ENCODE peak calls at places on chromosomes 2 and 18, in ten cellular contexts. U is HCT116, X is ovary, M is body of pancreas, H is K562, K is adrenal gland, S is IMR-90, N is stomach, J is testis, P is transverse colon. C is an unnamed sample.

GRCh38 chr2:69344305-69344704 is 42.7 kb downstream of the GFPT1 start:
- DNase-seq in U (no peak), X (no peak), M (no peak), H (no peak), K (no peak), S (no peak), N (no peak), J (no peak), P (no peak), C (no peak)

GRCh38 chr2:128282246-128282975 is 36.3 kb downstream of the HS6ST1 start:
- DNase-seq in U (no peak), X (peak; percentile 37), M (peak; percentile 30), H (no peak), K (no peak), S (no peak), N (no peak), J (no peak), P (no peak), C (no peak)

GRCh38 chr2:117718048-117718447 is 96.4 kb upstream of the DDX18 start:
- DNase-seq in U (no peak), X (no peak), M (no peak), H (no peak), K (no peak), S (no peak), N (no peak), J (no peak), P (no peak), C (no peak)

GRCh38 chr2:158600155-158600802 is 143.5 kb downstream of the PKP4 start:
- DNase-seq in U (no peak), X (peak; percentile 34), M (peak; percentile 44), H (no peak), K (peak; percentile 66), S (peak; percentile 95), N (peak; percentile 57), J (peak; percentile 54), P (peak; percentile 59), C (no peak)

GRCh38 chr2:41963661-41964525 is 83.9 kb upstream of the PKDCC start:
- DNase-seq in U (no peak), X (peak; percentile 91), M (peak; percentile 63), H (no peak), K (peak; percentile 59), S (peak; percentile 26), N (no peak), J (peak; percentile 85), P (peak; percentile 85), C (peak; percentile 87)

GRCh38 chr18:525066-525797 is 24.7 kb upstream of the COLEC12 start:
- DNase-seq in U (no peak), X (no peak), M (no peak), H (peak; percentile 20), K (no peak), S (peak; percentile 81), N (no peak), J (no peak), P (no peak), C (no peak)

GRCh38 chr18:77423468-77423867 is 173.8 kb downstream of the GALR1 start:
- DNase-seq in U (no peak), X (no peak), M (no peak), H (no peak), K (no peak), S (no peak), N (no peak), J (no peak), P (no peak), C (no peak)

GRCh38 chr2:237626813-237627451 is 455 bp upstream of the LRRFIP1 start:
- DNase-seq in U (no peak), X (no peak), M (peak; percentile 45), H (no peak), K (no peak), S (no peak), N (no peak), J (no peak), P (peak; percentile 20), C (no peak)

GRCh38 chr18:7727381-7728076 is 160.4 kb downstream of the PTPRM start:
- DNase-seq in U (no peak), X (no peak), M (no peak), H (no peak), K (no peak), S (no peak), N (no peak), J (no peak), P (no peak), C (no peak)

GRCh38 chr18:39600894-39601293 is 2035.3 kb upstream of the CELF4 start:
- DNase-seq in U (no peak), X (no peak), M (no peak), H (no peak), K (no peak), S (no peak), N (no peak), J (no peak), P (no peak), C (no peak)

GRCh38 chr18:62409821-62410220 is 84.7 kb downstream of the TNFRSF11A start:
- DNase-seq in U (no peak), X (no peak), M (no peak), H (no peak), K (no peak), S (no peak), N (no peak), J (no peak), P (no peak), C (no peak)

GRCh38 chr2:54613794-54614257 is 109.6 kb upstream of the EML6 start:
- DNase-seq in U (no peak), X (no peak), M (peak; percentile 54), H (no peak), K (peak; percentile 65), S (peak; percentile 84), N (no peak), J (no peak), P (no peak), C (no peak)

GRCh38 chr18:79916546-79917350 is 34.7 kb downstream of the SLC66A2 start:
- DNase-seq in U (no peak), X (no peak), M (peak; percentile 1), H (no peak), K (peak; percentile 15), S (no peak), N (peak; percentile 15), J (peak; percentile 11), P (peak; percentile 3), C (peak; percentile 38)

GRCh38 chr18:37483221-37483971 is 82.2 kb downstream of the CELF4 start:
- DNase-seq in U (no peak), X (no peak), M (peak; percentile 42), H (peak; percentile 36), K (no peak), S (peak; percentile 25), N (no peak), J (peak; percentile 38), P (no peak), C (no peak)

GRCh38 chr2:201984800-201985525 is 48.7 kb upstream of the FZD7 start:
- DNase-seq in U (no peak), X (no peak), M (peak; percentile 55), H (no peak), K (no peak), S (no peak), N (peak; percentile 50), J (peak; percentile 71), P (peak; percentile 19), C (no peak)

GRCh38 chr18:13268035-13268700 is 49.6 kb downstream of the LDLRAD4 start:
- DNase-seq in U (no peak), X (no peak), M (no peak), H (no peak), K (peak; percentile 32), S (peak; percentile 24), N (peak; percentile 54), J (peak; percentile 50), P (no peak), C (no peak)

GRCh38 chr2:127743477-127744026 is 42.3 kb downstream of the SFT2D3 start:
- DNase-seq in U (no peak), X (no peak), M (no peak), H (no peak), K (no peak), S (no peak), N (no peak), J (no peak), P (no peak), C (no peak)

GRCh38 chr2:166167451-166167850 is 39.6 kb upstream of the SCN1A start:
- DNase-seq in U (no peak), X (no peak), M (no peak), H (no peak), K (no peak), S (peak; percentile 39), N (no peak), J (no peak), P (no peak), C (no peak)

GRCh38 chr2:178414266-178415247 is 36.4 kb downstream of the PRKRA start:
- DNase-seq in U (peak; percentile 93), X (peak; percentile 87), M (peak; percentile 91), H (peak; percentile 98), K (peak; percentile 94), S (peak; percentile 94), N (peak; percentile 88), J (peak; percentile 95), P (peak; percentile 90), C (peak; percentile 94)
- TF ChIP-seq POLR2A in U (peak; percentile 65), X (no peak), M (no peak), H (peak; percentile 62), K (peak; percentile 68), S (no peak), N (no peak), J (no peak), P (no peak), C (no peak)

GRCh38 chr2:105989070-105989469 is 205.0 kb downstream of the UXS1 start:
- DNase-seq in U (no peak), X (no peak), M (no peak), H (no peak), K (no peak), S (no peak), N (no peak), J (no peak), P (no peak), C (no peak)

DNA sequence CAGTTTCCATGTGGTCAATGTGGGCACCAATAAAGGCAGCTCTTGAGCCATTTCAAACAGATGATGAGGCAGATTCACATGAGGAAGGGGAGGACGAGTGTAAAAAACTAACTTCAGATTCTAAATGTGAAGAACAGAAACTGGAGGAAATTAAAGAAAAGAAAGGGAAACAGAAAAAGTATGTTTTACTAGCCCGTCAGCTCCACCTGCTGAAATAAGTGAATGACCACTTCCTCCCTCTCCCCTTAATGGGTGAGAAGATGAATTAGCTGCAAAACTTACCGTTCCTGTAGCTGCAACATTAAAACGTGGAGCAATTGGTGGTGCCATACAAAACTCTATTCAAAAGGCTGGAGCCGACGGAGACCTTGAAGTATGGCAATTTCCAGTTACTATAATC is 203.5 kb downstream of the UXS1 start:
- DNase-seq in U (no peak), X (no peak), M (no peak), H (no peak), K (no peak), S (no peak), N (no peak), J (no peak), P (no peak), C (no peak)
- H3K9me3 ChIP-seq in U (peaks cover 5% of the 10 kb centered on the region), X (no peaks in the 10 kb centered on the region), M (no peaks in the 10 kb centered on the region), H (no peaks in the 10 kb centered on the region), K (no peaks in the 10 kb centered on the region), S (peaks cover 9% of the 10 kb centered on the region), N (peaks cover 54% of the 10 kb centered on the region), J (no peaks in the 10 kb centered on the region), P (peaks cover 25% of the 10 kb centered on the region), C (no peaks in the 10 kb centered on the region)

GRCh38 chr2:152655880-152656279 is 61.4 kb downstream of the PRPF40A start:
- DNase-seq in U (no peak), X (no peak), M (no peak), H (no peak), K (no peak), S (no peak), N (no peak), J (no peak), P (no peak), C (no peak)
- TF ChIP-seq CTCF in U (no peak), X (no peak), M (no peak), H (no peak), K (no peak), S (no peak), N (no peak), J (no peak), P (no peak), C (no peak)

GRCh38 chr2:135052042-135052876 is at the start of gene RAB3GAP1:
- DNase-seq in U (peak; percentile 48), X (peak; percentile 67), M (peak; percentile 80), H (peak; percentile 92), K (peak; percentile 77), S (peak; percentile 83), N (peak; percentile 81), J (peak; percentile 86), P (peak; percentile 86), C (peak; percentile 85)
- TF ChIP-seq POLR2A in U (peak; percentile 85), X (peak; percentile 46), M (peak; percentile 16), H (peak; percentile 98), K (peak; percentile 60), S (peak; percentile 94), N (no peak), J (no peak), P (peak; percentile 81), C (peak; percentile 47)

C was measured in Peyer's patch.